ENCODE peak calls at places on chromosomes 2 and 18, in four cellular contexts. S is IMR-90, L is mesenchymal stem cell, I is H9. Z is an unnamed sample.

GRCh38 chr18:70671889-70672551 is 383.2 kb downstream of the SOCS6 start:
- DNase-seq in S (no peak), L (no peak), I (no peak), Z (no peak)

GRCh38 chr2:128738446-128739110 is 419.9 kb upstream of the HS6ST1 start:
- DNase-seq in S (no peak), L (no peak), I (no peak), Z (no peak)

GRCh38 chr2:227780981-227781630 is 32.5 kb upstream of the CCL20 start:
- DNase-seq in S (no peak), L (no peak), I (no peak), Z (no peak)

GRCh38 chr2:127196998-127197397 is 23.1 kb downstream of the CYP27C1 start:
- DNase-seq in S (no peak), L (peak; percentile 27), I (no peak), Z (peak; percentile 67)

GRCh38 chr18:70176537-70176936 is 28.9 kb downstream of the RTTN start:
- DNase-seq in S (no peak), L (no peak), I (no peak), Z (no peak)

GRCh38 chr18:31246460-31246859 is 71.5 kb upstream of the DSG1 start:
- DNase-seq in S (no peak), L (no peak), I (no peak), Z (no peak)

GRCh38 chr2:152445791-152446201 is 110.8 kb downstream of the FMNL2 start:
- DNase-seq in S (peak; percentile 94), L (peak; percentile 91), I (no peak), Z (no peak)

GRCh38 chr2:99942948-99943347 is 199.4 kb downstream of the AFF3 start:
- DNase-seq in S (no peak), L (no peak), I (no peak), Z (no peak)

GRCh38 chr18:79394438-79395307 is 1.1 kb upstream of the NFATC1 start:
- DNase-seq in S (peak; percentile 49), L (peak; percentile 88), I (no peak), Z (peak; percentile 78)

GRCh38 chr2:143730155-143730949 is 601.1 kb downstream of the ARHGAP15 start:
- DNase-seq in S (peak; percentile 22), L (peak; percentile 46), I (no peak), Z (no peak)

GRCh38 chr2:224004105-224004715 is 34.9 kb downstream of the SERPINE2 start:
- DNase-seq in S (no peak), L (no peak), I (no peak), Z (no peak)

GRCh38 chr2:98483257-98483861 is 38.7 kb downstream of the INPP4A start:
- DNase-seq in S (no peak), L (no peak), I (no peak), Z (no peak)

GRCh38 chr18:60232541-60232940 is 140.0 kb downstream of the MC4R start:
- DNase-seq in S (peak; percentile 73), L (peak; percentile 51), I (no peak), Z (peak; percentile 74)

GRCh38 chr2:181466661-181467576 is 9.7 kb downstream of the ITGA4 start:
- DNase-seq in S (peak; percentile 63), L (peak; percentile 65), I (peak; percentile 67), Z (peak; percentile 67)

GRCh38 chr2:19123556-19123955 is 234.9 kb downstream of the OSR1 start:
- DNase-seq in S (no peak), L (no peak), I (no peak), Z (no peak)

GRCh38 chr2:155815851-155816250 is 516.7 kb downstream of the NR4A2 start:
- DNase-seq in S (no peak), L (peak; percentile 1), I (peak; percentile 63), Z (peak; percentile 79)

GRCh38 chr2:121076885-121077549 is 208.0 kb downstream of the TFCP2L1 start:
- DNase-seq in S (peak; percentile 28), L (peak; percentile 64), I (peak; percentile 91), Z (peak; percentile 80)

GRCh38 chr2:175461839-175462238 is 280.3 kb upstream of the ATP5MC3 start:
- DNase-seq in S (no peak), L (no peak), I (no peak), Z (no peak)

GRCh38 chr2:37802106-37802791 is 122.8 kb upstream of the RMDN2 start:
- DNase-seq in S (peak; percentile 45), L (no peak), I (no peak), Z (no peak)

GRCh38 chr2:222866358-222866960 is 5.6 kb downstream of the ACSL3 start:
- DNase-seq in S (no peak), L (no peak), I (no peak), Z (no peak)

GRCh38 chr18:48827321-48828200 is 123.2 kb downstream of the SMAD7 start:
- DNase-seq in S (peak; percentile 73), L (peak; percentile 89), I (peak; percentile 74), Z (peak; percentile 87)

GRCh38 chr2:172242968-172243367 is 140.3 kb upstream of the DLX2 start:
- DNase-seq in S (no peak), L (no peak), I (no peak), Z (no peak)

GRCh38 chr18:69945220-69946114 is 2.2 kb downstream of the CD226 start:
- DNase-seq in S (no peak), L (no peak), I (no peak), Z (no peak)

DNA sequence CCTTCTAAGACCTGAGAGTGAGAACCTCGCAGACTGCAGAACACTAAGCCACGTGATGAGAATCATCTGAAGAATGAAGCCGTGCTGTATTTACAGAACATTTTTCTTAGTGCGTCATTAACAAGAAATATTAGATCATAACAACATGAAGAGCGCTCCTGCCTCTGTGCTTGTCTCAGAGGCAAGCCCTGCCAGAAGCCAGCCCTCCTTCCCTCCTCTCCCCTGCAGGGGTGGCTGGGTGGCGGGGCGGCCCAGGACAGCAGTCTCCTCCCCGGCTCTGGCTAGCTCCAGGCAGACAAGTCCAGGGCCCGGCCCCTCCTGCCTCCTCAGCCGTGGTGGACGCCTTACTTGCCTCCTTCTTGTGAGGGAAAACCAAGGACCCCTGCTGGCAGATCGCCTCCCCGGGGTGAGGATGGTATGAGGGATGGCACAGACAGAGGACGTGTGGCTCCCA is 262.7 kb downstream of the TWIST2 start:
- DNase-seq in S (peak; percentile 45), L (no peak), I (no peak), Z (no peak)
- H2BK120ac ChIP-seq in S (no peak overlapping the region), L (no peak overlapping the region), I (no peak overlapping the region), Z (no peak overlapping the region)

GRCh38 chr2:46411245-46411641 is 68.1 kb upstream of the TMEM247 start:
- DNase-seq in S (no peak), L (no peak), I (no peak), Z (no peak)
- H2BK120ac ChIP-seq in S (peak overlapping the region; percentile 28), L (no peak overlapping the region), I (no peak overlapping the region), Z (no peak overlapping the region)

GRCh38 chr2:72952961-72953360 is 35.6 kb downstream of the EMX1 start:
- DNase-seq in S (no peak), L (no peak), I (no peak), Z (no peak)
- H2BK120ac ChIP-seq in S (no peak overlapping the region), L (no peak overlapping the region), I (no peak overlapping the region), Z (no peak overlapping the region)

GRCh38 chr2:8122506-8122898 is 559.4 kb upstream of the ID2 start:
- DNase-seq in S (no peak), L (no peak), I (no peak), Z (no peak)
- H2BK120ac ChIP-seq in S (peak overlapping the region; percentile 71), L (no peak overlapping the region), I (no peak overlapping the region), Z (no peak overlapping the region)

GRCh38 chr2:5693288-5694015 is 1.3 kb downstream of the SOX11 start:
- DNase-seq in S (peak; percentile 22), L (peak; percentile 52), I (peak; percentile 49), Z (peak; percentile 64)

GRCh38 chr2:5690718-5691658 is 1.2 kb upstream of the SOX11 start:
- DNase-seq in S (peak; percentile 66), L (peak; percentile 64), I (peak; percentile 81), Z (peak; percentile 90)

GRCh38 chr2:5692561-5693287 is 540 bp downstream of the SOX11 start:
- DNase-seq in S (peak; percentile 44), L (peak; percentile 66), I (no peak), Z (peak; percentile 67)

GRCh38 chr2:5690231-5690630 is 2.0 kb upstream of the SOX11 start:
- DNase-seq in S (peak; percentile 28), L (no peak), I (no peak), Z (peak; percentile 35)

GRCh38 chr2:5691659-5692529 is at the start of gene SOX11:
- DNase-seq in S (peak; percentile 95), L (peak; percentile 95), I (peak; percentile 93), Z (peak; percentile 97)
- H2BK120ac ChIP-seq in S (peak within 1 kb of the TSS; percentile 29), L (peak within 1 kb of the TSS; percentile 73), I (no peak within 1 kb of the TSS), Z (peak within 1 kb of the TSS; percentile 84)

GRCh38 chr2:180029575-180029974 is 22.5 kb upstream of the CWC22 start:
- DNase-seq in S (no peak), L (no peak), I (no peak), Z (no peak)

GRCh38 chr2:180038997-180039396 is 31.9 kb upstream of the CWC22 start:
- DNase-seq in S (no peak), L (no peak), I (no peak), Z (no peak)

DNA sequence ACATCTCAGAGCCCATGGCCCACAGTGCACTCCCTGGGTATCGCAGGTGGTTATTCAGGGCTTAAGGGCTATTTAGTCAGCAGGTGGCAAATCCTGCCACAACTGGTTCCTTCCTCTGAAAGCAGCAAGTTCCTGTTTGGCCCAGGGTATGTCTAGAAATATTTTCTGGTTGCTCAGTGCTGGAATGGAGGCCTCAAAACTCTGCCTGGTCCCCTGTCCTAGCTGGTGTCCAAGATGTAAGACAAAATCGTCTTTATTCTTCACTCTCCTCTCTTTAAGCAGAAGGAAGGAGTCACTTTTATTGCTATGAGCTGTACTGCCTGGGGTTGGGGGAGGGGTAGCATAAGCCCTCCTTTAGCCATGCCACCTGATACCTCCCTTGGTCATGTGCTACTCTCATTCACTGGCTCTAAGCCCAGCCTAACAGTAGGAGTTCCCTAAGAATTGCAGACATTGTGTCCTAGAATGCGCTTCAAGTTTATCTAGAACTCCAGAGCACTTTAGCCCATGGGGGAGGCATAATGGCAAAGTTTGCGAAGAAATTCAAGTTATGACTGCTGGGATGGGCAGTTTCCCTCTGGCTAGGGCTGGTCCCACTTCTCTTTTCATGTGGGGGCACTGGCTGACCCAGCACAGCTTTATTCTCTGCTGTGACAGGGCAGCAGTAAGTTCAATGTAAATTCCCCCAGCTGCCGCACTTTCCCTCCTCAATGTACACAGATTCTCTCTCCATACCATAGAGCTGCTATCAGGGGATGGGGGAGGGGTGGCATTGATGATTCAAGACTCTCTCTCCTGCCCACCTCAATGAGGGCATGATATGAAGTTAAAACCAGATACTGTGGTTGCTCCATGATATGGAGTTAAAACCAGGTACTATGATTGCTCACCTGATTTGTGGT is 27.1 kb upstream of the CWC22 start:
- DNase-seq in S (peak; percentile 58), L (no peak), I (peak; percentile 58), Z (peak; percentile 70)
- H2BK120ac ChIP-seq in S (no peak overlapping the region), L (no peak overlapping the region), I (no peak overlapping the region), Z (no peak overlapping the region)

DNA sequence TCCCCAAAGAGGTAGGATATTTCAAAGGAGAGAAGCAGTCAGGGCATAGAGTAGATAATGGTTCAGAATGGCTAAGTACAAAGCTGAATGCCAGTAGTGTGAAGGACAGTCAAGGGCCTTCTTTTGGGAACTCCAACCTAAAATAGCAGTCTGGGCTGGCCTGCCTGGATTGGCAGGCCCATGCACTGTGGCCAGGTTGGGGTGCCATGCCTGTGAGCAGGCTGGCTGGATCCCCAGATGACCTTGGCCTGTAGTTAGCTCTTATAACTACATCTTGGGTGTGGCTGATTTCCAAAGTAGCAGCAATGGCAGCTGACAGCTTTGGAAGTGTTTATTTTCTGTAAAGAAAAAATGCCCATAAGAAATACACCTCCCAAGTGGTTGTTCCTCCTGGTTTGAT is 51.5 kb upstream of the ITGB6 start:
- DNase-seq in S (no peak), L (no peak), I (no peak), Z (no peak)
- H2BK120ac ChIP-seq in S (no peak overlapping the region), L (no peak overlapping the region), I (no peak overlapping the region), Z (no peak overlapping the region)

Z was measured in mesendoderm.